ENCODE peak calls at places on chromosomes 12 and 14, in four cellular contexts. J, N, X and R are unnamed samples. For H3K9me3, the result is how much of the 10 kb centered on the place peaks cover.

GRCh38 chr14:53894456-53894855 is 62.2 kb downstream of the BMP4 start:
- DNase-seq in N (peak), X (no peak), J (no peak), R (no peak)

GRCh38 chr12:22287776-22288621 is 46.5 kb downstream of the ST8SIA1 start:
- DNase-seq in J (no peak), X (peak), N (peak), R (no peak)

GRCh38 chr14:36818794-36819384 is 157.2 kb downstream of the PAX9 start:
- DNase-seq in N (no peak), X (peak), J (no peak), R (no peak)

GRCh38 chr14:87411370-87411769 is 581.6 kb downstream of the GALC start:
- DNase-seq in X (no peak), N (no peak), J (no peak), R (no peak)

GRCh38 chr14:28770574-28770973 is 4.0 kb downstream of the FOXG1 start:
- DNase-seq in N (no peak), X (peak), J (no peak), R (no peak)

GRCh38 chr12:121602766-121603165 is 21.9 kb upstream of the KDM2B start:
- DNase-seq in N (no peak), J (no peak), X (no peak), R (no peak)

GRCh38 chr12:19044877-19045276 is 84.7 kb upstream of the PLEKHA5 start:
- DNase-seq in N (no peak), X (no peak), J (no peak), R (no peak)

GRCh38 chr12:25689996-25690501 is 137.0 kb upstream of the LMNTD1 start:
- DNase-seq in X (no peak), N (no peak), J (no peak), R (no peak)

GRCh38 chr12:120539303-120539702 is 5.1 kb downstream of the RNF10 start:
- DNase-seq in J (no peak), X (no peak), N (peak), R (no peak)

GRCh38 chr12:69278814-69279782 is 39.7 kb downstream of the CPSF6 start:
- DNase-seq in N (no peak), X (no peak), J (no peak), R (no peak)

GRCh38 chr12:76275511-76276093 is 72.6 kb downstream of the BBS10 start:
- DNase-seq in X (no peak), N (no peak), J (no peak), R (no peak)

GRCh38 chr14:89283327-89284060 is 133.5 kb downstream of the FOXN3 start:
- DNase-seq in J (no peak), N (no peak), X (no peak), R (no peak)

GRCh38 chr12:100953217-100953616 is 158.6 kb downstream of the ANO4 start:
- DNase-seq in N (peak), X (no peak), J (no peak), R (no peak)

GRCh38 chr14:70358631-70359030 is 852 bp downstream of the COX16 start:
- DNase-seq in J (no peak), X (no peak), N (peak), R (no peak)

GRCh38 chr14:76309572-76310551 is 66.1 kb upstream of the ESRRB start:
- DNase-seq in X (peak), N (no peak), J (no peak), R (no peak)

GRCh38 chr12:49428652-49429549 is 61.6 kb downstream of the SPATS2 start:
- DNase-seq in J (peak), X (no peak), N (peak), R (no peak)

GRCh38 chr12:91189526-91189925 is 6.9 kb upstream of the DCN start:
- DNase-seq in J (no peak), X (no peak), N (peak), R (no peak)

GRCh38 chr12:104865080-104865479 is 93.0 kb downstream of the SLC41A2 start:
- DNase-seq in X (no peak), N (no peak), J (peak), R (no peak)

GRCh38 chr14:30118992-30119640 is 191.5 kb upstream of the PRKD1 start:
- DNase-seq in X (no peak), J (no peak), N (no peak), R (no peak)

GRCh38 chr12:25960176-25960575 is 1.7 kb downstream of the RASSF8 start:
- DNase-seq in X (peak), J (no peak), N (peak), R (no peak)

GRCh38 chr14:35965425-35965824 is 139.3 kb downstream of the BRMS1L start:
- DNase-seq in J (no peak), N (no peak), X (peak), R (no peak)

GRCh38 chr14:32469388-32470160 is 140.5 kb downstream of the AKAP6 start:
- DNase-seq in N (peak), J (peak), X (peak), R (no peak)

GRCh38 chr14:44352212-44352611 is 154.9 kb downstream of the FSCB start:
- DNase-seq in J (no peak), X (no peak), N (no peak), R (no peak)

GRCh38 chr12:31629756-31630732 is 29.4 kb upstream of the ETFBKMT start:
- DNase-seq in N (peak), X (no peak), J (no peak), R (no peak)

GRCh38 chr12:117100251-117100650 is 1.0 kb upstream of the TESC start:
- DNase-seq in J (no peak), N (peak), X (peak), R (no peak)

GRCh38 chr12:66971816-66972215 is 292.9 kb upstream of the GRIP1 start:
- DNase-seq in X (no peak), N (no peak), J (no peak), R (no peak)

GRCh38 chr12:82407481-82407880 is 49.2 kb downstream of the METTL25 start:
- DNase-seq in X (no peak), N (no peak), J (no peak), R (no peak)

GRCh38 chr14:72942934-72943333 is 16.7 kb downstream of the DCAF4 start:
- DNase-seq in N (no peak), J (no peak), X (peak), R (no peak)

GRCh38 chr14:21092147-21093011 is 6.1 kb downstream of the ZNF219 start:
- DNase-seq in X (peak), J (peak), N (peak), R (no peak)

GRCh38 chr12:57735198-57735855 is 3.2 kb downstream of the AGAP2 start:
- DNase-seq in J (no peak), X (peak), N (no peak), R (no peak)
- H3K9me3 ChIP-seq in J (under half), X (under half), N (under half), R (under half)

GRCh38 chr14:22887990-22888378 is 5.0 kb downstream of the REM2 start:
- DNase-seq in N (no peak), X (no peak), J (peak), R (no peak)
- H3K4me3 ChIP-seq in N (no peak), X (peak), J (peak), R (no peak)

DNA sequence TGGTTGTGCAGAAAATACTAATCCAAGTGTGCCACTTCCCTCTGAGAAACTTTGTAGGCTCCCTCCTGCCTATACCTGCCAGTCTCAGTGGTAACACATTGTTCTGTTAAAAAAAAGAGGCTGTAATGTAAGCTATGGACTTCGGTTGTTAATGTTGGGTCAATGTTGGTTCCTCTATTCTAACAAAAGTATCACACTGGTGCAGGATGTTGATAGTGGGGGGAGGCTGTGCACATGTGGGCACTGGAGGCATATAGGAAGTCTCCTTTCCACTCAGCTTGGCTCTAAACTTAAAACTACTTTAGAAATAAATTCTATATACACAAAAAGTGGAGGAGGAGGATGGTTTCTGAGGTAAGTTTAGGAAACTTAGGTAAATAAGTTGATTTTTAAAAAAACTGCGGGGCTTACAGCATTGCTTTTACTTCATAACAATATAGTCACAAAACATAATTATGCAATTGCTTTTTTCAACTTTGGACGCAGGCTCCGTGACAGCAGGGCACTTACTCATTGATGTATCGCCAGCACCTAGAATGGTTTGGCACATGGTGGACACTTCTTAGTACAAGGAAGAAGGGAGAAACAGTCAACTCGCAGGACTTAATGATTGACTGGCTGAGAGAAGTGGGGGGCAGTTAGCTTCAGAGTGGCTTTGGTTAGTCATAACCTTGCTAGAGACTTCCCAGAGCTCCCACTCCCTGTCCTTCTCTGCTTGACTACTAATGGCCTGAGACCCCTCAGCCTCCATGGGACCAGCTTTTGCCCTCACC is 7.9 kb upstream of the NYNRIN start:
- DNase-seq in J (peak), N (no peak), X (no peak), R (no peak)
- H3K9me3 ChIP-seq in J (under half), N (under half), X (under half), R (under half)

DNA sequence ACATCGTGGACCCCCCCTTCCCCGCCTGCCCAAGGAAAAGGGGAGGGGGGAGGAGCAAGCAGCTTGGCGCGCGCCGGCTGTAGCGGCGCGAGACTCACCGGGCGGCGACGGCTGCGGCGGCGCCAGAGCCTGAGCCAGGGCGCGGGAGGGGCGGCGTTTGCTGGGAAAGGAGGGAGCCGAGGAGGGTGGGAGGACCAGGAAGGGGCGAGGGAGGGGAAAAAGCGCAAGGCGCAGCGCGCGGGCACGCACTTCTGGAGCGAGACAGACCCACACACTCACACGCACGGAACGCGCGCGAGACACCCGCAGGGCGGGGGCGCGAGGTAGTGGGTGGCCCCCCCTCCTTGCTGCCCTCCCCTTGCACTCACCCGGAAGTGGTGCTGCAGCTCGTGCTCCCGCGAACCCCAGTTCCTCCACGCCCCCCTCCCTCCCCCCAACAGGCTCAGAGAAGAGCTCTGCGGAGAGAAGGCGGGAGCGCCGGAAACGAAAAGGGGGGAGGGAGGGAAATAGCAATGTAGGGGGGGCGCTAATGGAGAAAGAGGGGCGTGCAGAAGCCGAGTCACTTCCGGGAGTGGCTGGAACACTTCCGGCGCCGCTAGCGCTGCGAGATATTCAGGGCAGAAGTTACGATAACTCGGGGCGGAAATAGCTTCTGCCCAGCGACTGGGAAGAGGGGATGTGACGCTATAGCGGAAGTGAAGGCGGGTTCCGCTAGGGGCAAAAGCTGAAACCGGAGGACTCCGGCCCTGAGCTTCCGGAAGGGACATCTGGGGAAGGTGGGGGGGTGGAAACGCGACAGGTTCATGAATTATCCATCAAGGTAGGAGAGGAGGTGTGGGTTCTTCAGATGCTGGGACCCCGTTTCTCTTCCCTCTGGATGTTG is at the start of gene ZNF384:
- DNase-seq in X (peak), J (peak), N (peak), R (peak)
- H3K4me3 ChIP-seq in X (peak), J (peak), N (peak), R (peak)

GRCh38 chr14:83779266-83779665 is 1750.7 kb upstream of the FLRT2 start:
- DNase-seq in J (no peak), N (peak), X (no peak), R (no peak)
- H3K9me3 ChIP-seq in J (under half), N (under half), X (under half), R (under half)